ENCODE peak calls at places on chromosomes 12 and 14, in five cellular contexts. T is endothelial cell of umbilical vein, Y is Calu3, Q is gastrocnemius medialis, B is heart right ventricle. R is an unnamed sample.

GRCh38 chr12:101424620-101425019 is 17.0 kb upstream of the ARL1 start:
- DNase-seq in Q (no peak), T (no peak), B (no peak), Y (no peak), R (no peak)

GRCh38 chr14:101178184-101179072 is 274.9 kb upstream of the RTL1 start:
- DNase-seq in B (no peak), T (no peak), Y (no peak), Q (no peak), R (no peak)

GRCh38 chr12:19957578-19957977 is 410.8 kb upstream of the PDE3A start:
- DNase-seq in B (no peak), Q (no peak), Y (no peak), T (no peak), R (no peak)

GRCh38 chr12:72030272-72030671 is 91.6 kb downstream of the TPH2 start:
- DNase-seq in Q (no peak), T (no peak), B (no peak), Y (no peak), R (no peak)

GRCh38 chr14:70237710-70238109 is 49.0 kb upstream of the SLC8A3 start:
- DNase-seq in Q (no peak), Y (no peak), B (no peak), T (no peak), R (no peak)

GRCh38 chr12:64160718-64161060 is 61.4 kb downstream of the KICS2 start:
- DNase-seq in Y (no peak), Q (no peak), T (peak; percentile 53), B (no peak), R (peak; percentile 28)

GRCh38 chr14:69087061-69087461 is 65.9 kb downstream of the DCAF5 start:
- DNase-seq in Q (no peak), Y (no peak), T (no peak), B (no peak), R (no peak)

GRCh38 chr14:68364823-68365222 is 428.0 kb downstream of the ZFP36L1 start:
- DNase-seq in Q (no peak), T (no peak), B (no peak), Y (peak; percentile 42), R (no peak)

GRCh38 chr12:110199360-110200123 is 75.4 kb downstream of the IFT81 start:
- DNase-seq in B (no peak), Q (no peak), Y (no peak), T (peak; percentile 94), R (peak; percentile 54)

GRCh38 chr12:118689793-118690192 is 291.5 kb upstream of the SRRM4 start:
- DNase-seq in T (no peak), Y (no peak), B (no peak), Q (no peak), R (no peak)

GRCh38 chr12:51593539-51593938 is 2.5 kb downstream of the SCN8A start:
- DNase-seq in T (peak; percentile 61), B (no peak), Y (peak; percentile 11), Q (no peak), R (peak; percentile 47)

GRCh38 chr12:122096591-122097149 is 18.1 kb downstream of the MLXIP start:
- DNase-seq in B (no peak), T (peak; percentile 63), Y (no peak), Q (peak; percentile 78), R (no peak)

GRCh38 chr12:26239508-26240328 is 44.3 kb downstream of the SSPN start:
- DNase-seq in Y (peak; percentile 92), T (no peak), Q (peak; percentile 35), B (peak; percentile 60), R (peak; percentile 78)

GRCh38 chr14:60648169-60648933 is 926 bp downstream of the SIX1 start:
- DNase-seq in B (no peak), T (no peak), Q (no peak), Y (peak; percentile 38), R (no peak)

GRCh38 chr14:37340353-37340752 is 142.6 kb downstream of the MIPOL1 start:
- DNase-seq in Y (peak; percentile 6), Q (no peak), T (no peak), B (no peak), R (no peak)

GRCh38 chr14:33030406-33030805 is 91.7 kb downstream of the NPAS3 start:
- DNase-seq in Q (no peak), Y (no peak), T (no peak), B (no peak), R (no peak)

GRCh38 chr12:51520576-51521325 is 70.3 kb upstream of the SCN8A start:
- DNase-seq in Y (no peak), B (no peak), T (no peak), Q (no peak), R (no peak)

GRCh38 chr14:32998433-32998832 is 59.8 kb downstream of the NPAS3 start:
- DNase-seq in Y (peak; percentile 1), B (no peak), Q (no peak), T (peak; percentile 21), R (peak; percentile 13)

GRCh38 chr12:79451988-79452387 is 238.8 kb downstream of the PAWR start:
- DNase-seq in T (peak; percentile 99), B (peak; percentile 17), Y (peak; percentile 16), Q (peak; percentile 9), R (peak; percentile 93)

GRCh38 chr14:91356218-91356763 is 61.3 kb downstream of the CCDC88C start:
- DNase-seq in B (no peak), Y (no peak), T (no peak), Q (no peak), R (no peak)

GRCh38 chr14:100903672-100904185 is at the start of gene RTL1:
- DNase-seq in T (no peak), B (no peak), Y (no peak), Q (no peak), R (no peak)

GRCh38 chr14:24085215-24085614 is 8.9 kb upstream of the PCK2 start:
- DNase-seq in Y (no peak), B (no peak), T (no peak), Q (no peak), R (no peak)

GRCh38 chr12:32264995-32265394 is 134.4 kb upstream of the FGD4 start:
- DNase-seq in Y (no peak), T (peak; percentile 86), B (no peak), Q (no peak), R (no peak)

GRCh38 chr12:121536929-121537813 is 43.7 kb downstream of the KDM2B start:
- DNase-seq in Y (peak; percentile 91), T (peak; percentile 74), B (peak; percentile 89), Q (peak; percentile 81), R (peak; percentile 67)

GRCh38 chr14:59419383-59419782 is 45.8 kb downstream of the GPR135 start:
- DNase-seq in T (no peak), B (no peak), Y (no peak), Q (no peak), R (no peak)
- TF ChIP-seq CTCF in T (no peak), B (no peak), Y (no peak), Q (no peak), R (no peak)

DNA sequence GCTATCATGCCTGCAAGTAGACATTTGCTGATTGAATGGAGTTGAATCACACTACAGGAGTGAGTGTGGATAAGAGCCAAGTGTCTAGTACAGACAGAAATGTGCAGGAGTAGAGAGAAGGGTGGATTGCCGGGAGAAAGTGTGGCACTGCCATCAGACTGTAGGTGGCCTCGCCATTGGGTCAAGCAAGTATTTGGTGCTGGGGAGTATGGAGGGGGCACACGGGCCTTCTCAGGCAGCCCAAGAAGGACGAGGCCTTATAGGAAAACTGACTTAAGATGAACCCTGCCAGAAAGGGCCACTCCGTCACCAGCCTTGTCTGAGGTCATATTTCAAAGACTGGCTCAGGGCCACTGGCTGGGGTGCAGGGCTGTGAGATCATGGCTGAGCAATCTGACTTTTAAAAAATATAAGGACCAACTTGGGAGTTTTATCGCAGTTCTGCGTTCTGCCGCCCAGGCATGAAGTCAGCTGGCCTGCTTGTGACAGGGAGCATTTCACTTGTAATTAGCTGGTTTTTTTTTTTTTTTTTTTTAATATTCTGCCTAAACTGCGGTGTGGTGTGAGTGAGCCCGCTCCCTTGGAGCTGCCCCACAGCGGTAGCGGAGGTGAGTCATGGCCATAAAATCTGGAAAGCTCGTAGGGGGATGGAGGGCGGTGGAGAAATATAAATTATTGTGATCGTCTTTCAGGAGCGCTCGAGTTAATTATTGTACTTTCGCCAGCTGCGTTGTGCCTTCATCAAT is 231.7 kb downstream of the C12orf75 start:
- DNase-seq in Q (peak; percentile 38), B (peak; percentile 31), Y (peak; percentile 74), T (peak; percentile 39), R (peak; percentile 66)
- TF ChIP-seq CTCF in Q (no peak), B (no peak), Y (no peak), T (no peak), R (peak; percentile 22)

GRCh38 chr14:41586237-41586636 is 20.4 kb upstream of the LRFN5 start:
- DNase-seq in T (no peak), Q (no peak), B (no peak), Y (no peak), R (no peak)
- TF ChIP-seq CTCF in T (no peak), Q (no peak), B (no peak), Y (no peak), R (no peak)

DNA sequence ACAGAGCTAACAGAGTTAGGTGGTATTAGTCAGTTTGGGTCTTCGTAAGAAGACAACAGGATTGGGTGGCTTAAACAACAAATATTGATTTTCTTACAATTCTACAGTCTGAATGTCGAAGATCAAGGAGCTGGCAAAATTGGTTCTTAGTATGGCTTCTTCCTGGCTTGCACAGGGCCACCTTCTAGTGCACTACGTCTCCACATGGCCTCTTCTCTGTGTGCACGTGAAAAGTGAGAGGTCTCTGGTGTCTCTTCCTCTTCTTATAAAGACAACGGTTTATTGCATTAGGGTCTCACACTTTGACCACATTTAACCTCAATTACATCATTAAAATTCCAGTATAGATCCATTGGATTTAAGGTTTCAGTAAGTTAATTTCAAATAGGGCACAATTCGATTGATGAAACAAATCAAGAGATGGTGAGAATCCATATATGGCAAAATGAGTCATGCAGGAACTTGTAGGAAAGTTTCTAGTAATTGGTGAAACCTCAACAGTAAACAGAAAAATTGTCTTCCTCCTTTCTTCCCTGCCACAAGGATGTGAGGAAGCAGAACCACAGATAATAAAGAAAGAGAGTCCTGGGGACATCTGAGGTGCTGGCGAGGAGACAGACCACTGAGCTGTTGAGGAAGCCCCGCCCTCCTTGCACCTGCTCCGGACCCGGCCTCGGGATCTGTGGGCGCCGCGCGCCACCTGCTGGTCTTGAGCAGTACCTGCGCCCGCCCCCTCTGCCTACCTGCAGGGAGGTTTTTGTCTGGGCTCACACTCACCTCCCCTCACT is 846.7 kb downstream of the TMEM121 start:
- DNase-seq in Q (no peak), T (no peak), B (peak; percentile 23), Y (peak; percentile 81), R (no peak)
- TF ChIP-seq CTCF in Q (no peak), T (no peak), B (no peak), Y (peak; percentile 74), R (peak; percentile 39)

DNA sequence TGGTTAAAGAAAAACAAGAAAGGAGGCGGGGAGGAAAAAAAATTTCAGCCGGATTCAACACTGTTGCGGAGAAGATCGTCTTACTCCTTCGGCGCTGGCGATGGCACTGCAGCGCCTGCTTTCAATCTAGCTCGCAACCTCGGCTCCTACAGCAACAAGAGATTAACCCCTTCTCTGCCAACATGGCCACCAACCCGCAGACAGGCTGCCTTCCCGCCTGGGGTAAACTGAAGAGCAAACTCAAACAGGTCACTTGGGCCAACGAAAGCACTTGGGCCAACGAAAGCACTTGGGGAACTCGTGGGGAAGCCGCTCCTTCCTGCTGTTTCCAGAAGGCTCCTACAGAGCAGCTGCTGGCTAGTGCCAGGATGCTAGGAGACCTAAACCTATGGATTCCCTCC is 73.7 kb downstream of the CIT start:
- DNase-seq in Y (no peak), T (no peak), Q (no peak), B (no peak), R (peak; percentile 40)
- TF ChIP-seq CTCF in Y (no peak), T (no peak), Q (no peak), B (no peak), R (no peak)

R was measured in HFFc6.